ENCODE peak calls at places on chromosomes 12 and 14, in ten cellular contexts. One of them, this sample, is unnamed.

GRCh38 chr14:80536456-80536855 is 325.2 kb upstream of the DIO2 start:
- DNase-seq in lower leg skin: no peak
- DNase-seq in fibroblast of mammary gland: peak
- DNase-seq in mucosa of descending colon: no peak
- DNase-seq in AG09309: no peak
- DNase-seq in left ventricle myocardium inferior: no peak
- DNase-seq in hepatocyte: no peak
- DNase-seq in transverse colon: no peak
- DNase-seq in uterus: no peak
- DNase-seq in cardiac muscle cell: no peak
- DNase-seq in this sample: no peak

GRCh38 chr12:1668833-1669543 is 21.9 kb upstream of the ADIPOR2 start:
- DNase-seq in hepatocyte: no peak
- DNase-seq in transverse colon: no peak
- DNase-seq in mucosa of descending colon: peak
- DNase-seq in fibroblast of mammary gland: no peak
- DNase-seq in AG09309: no peak
- DNase-seq in uterus: no peak
- DNase-seq in cardiac muscle cell: no peak
- DNase-seq in lower leg skin: peak
- DNase-seq in left ventricle myocardium inferior: peak
- DNase-seq in this sample: no peak

GRCh38 chr12:88856201-88856600 is 275.9 kb upstream of the KITLG start:
- DNase-seq in transverse colon: no peak
- DNase-seq in uterus: no peak
- DNase-seq in mucosa of descending colon: no peak
- DNase-seq in hepatocyte: no peak
- DNase-seq in cardiac muscle cell: no peak
- DNase-seq in left ventricle myocardium inferior: no peak
- DNase-seq in lower leg skin: no peak
- DNase-seq in AG09309: no peak
- DNase-seq in fibroblast of mammary gland: no peak
- DNase-seq in this sample: no peak

GRCh38 chr12:106022568-106023012 is 116.2 kb downstream of the NUAK1 start:
- DNase-seq in transverse colon: no peak
- DNase-seq in hepatocyte: peak
- DNase-seq in lower leg skin: no peak
- DNase-seq in fibroblast of mammary gland: no peak
- DNase-seq in cardiac muscle cell: no peak
- DNase-seq in mucosa of descending colon: no peak
- DNase-seq in left ventricle myocardium inferior: no peak
- DNase-seq in AG09309: no peak
- DNase-seq in uterus: no peak
- DNase-seq in this sample: no peak

GRCh38 chr14:68020493-68020892 is 200.9 kb downstream of the RAD51B start:
- DNase-seq in AG09309: no peak
- DNase-seq in left ventricle myocardium inferior: no peak
- DNase-seq in lower leg skin: no peak
- DNase-seq in mucosa of descending colon: no peak
- DNase-seq in fibroblast of mammary gland: no peak
- DNase-seq in uterus: no peak
- DNase-seq in hepatocyte: no peak
- DNase-seq in transverse colon: no peak
- DNase-seq in cardiac muscle cell: no peak
- DNase-seq in this sample: no peak

GRCh38 chr12:122948605-122949004 is 17.7 kb downstream of the ABCB9 start:
- DNase-seq in transverse colon: no peak
- DNase-seq in uterus: no peak
- DNase-seq in mucosa of descending colon: no peak
- DNase-seq in left ventricle myocardium inferior: no peak
- DNase-seq in AG09309: no peak
- DNase-seq in fibroblast of mammary gland: no peak
- DNase-seq in lower leg skin: no peak
- DNase-seq in hepatocyte: no peak
- DNase-seq in cardiac muscle cell: no peak
- DNase-seq in this sample: no peak

GRCh38 chr12:1562813-1563412 is 31.5 kb downstream of the FBXL14 start:
- DNase-seq in hepatocyte: no peak
- DNase-seq in AG09309: no peak
- DNase-seq in left ventricle myocardium inferior: no peak
- DNase-seq in uterus: no peak
- DNase-seq in cardiac muscle cell: no peak
- DNase-seq in fibroblast of mammary gland: no peak
- DNase-seq in transverse colon: no peak
- DNase-seq in mucosa of descending colon: no peak
- DNase-seq in lower leg skin: peak
- DNase-seq in this sample: no peak

GRCh38 chr12:2185751-2186341 is 133.1 kb downstream of the CACNA1C start:
- DNase-seq in lower leg skin: no peak
- DNase-seq in left ventricle myocardium inferior: no peak
- DNase-seq in mucosa of descending colon: no peak
- DNase-seq in fibroblast of mammary gland: peak
- DNase-seq in AG09309: peak
- DNase-seq in cardiac muscle cell: no peak
- DNase-seq in uterus: no peak
- DNase-seq in hepatocyte: no peak
- DNase-seq in transverse colon: no peak
- DNase-seq in this sample: no peak

GRCh38 chr12:2640709-2641108 is 154.1 kb upstream of the FKBP4 start:
- DNase-seq in fibroblast of mammary gland: peak
- DNase-seq in transverse colon: peak
- DNase-seq in left ventricle myocardium inferior: peak
- DNase-seq in AG09309: peak
- DNase-seq in uterus: peak
- DNase-seq in hepatocyte: peak
- DNase-seq in cardiac muscle cell: no peak
- DNase-seq in mucosa of descending colon: no peak
- DNase-seq in lower leg skin: peak
- DNase-seq in this sample: peak

GRCh38 chr12:109951136-109951535 is 45.0 kb downstream of the GIT2 start:
- DNase-seq in mucosa of descending colon: no peak
- DNase-seq in lower leg skin: no peak
- DNase-seq in cardiac muscle cell: no peak
- DNase-seq in uterus: no peak
- DNase-seq in hepatocyte: no peak
- DNase-seq in fibroblast of mammary gland: peak
- DNase-seq in transverse colon: no peak
- DNase-seq in left ventricle myocardium inferior: no peak
- DNase-seq in AG09309: peak
- DNase-seq in this sample: no peak

GRCh38 chr14:34684578-34684977 is 29.8 kb downstream of the CFL2 start:
- DNase-seq in fibroblast of mammary gland: peak
- DNase-seq in transverse colon: no peak
- DNase-seq in lower leg skin: no peak
- DNase-seq in hepatocyte: no peak
- DNase-seq in uterus: no peak
- DNase-seq in mucosa of descending colon: no peak
- DNase-seq in left ventricle myocardium inferior: no peak
- DNase-seq in cardiac muscle cell: no peak
- DNase-seq in AG09309: no peak
- DNase-seq in this sample: no peak

GRCh38 chr12:128727461-128727860 is 96.3 kb downstream of the SLC15A4 start:
- DNase-seq in cardiac muscle cell: no peak
- DNase-seq in transverse colon: no peak
- DNase-seq in mucosa of descending colon: no peak
- DNase-seq in uterus: no peak
- DNase-seq in AG09309: no peak
- DNase-seq in lower leg skin: peak
- DNase-seq in hepatocyte: no peak
- DNase-seq in fibroblast of mammary gland: no peak
- DNase-seq in left ventricle myocardium inferior: no peak
- DNase-seq in this sample: no peak

GRCh38 chr12:52658196-52658595 is 6.2 kb upstream of the KRT2 start:
- DNase-seq in fibroblast of mammary gland: no peak
- DNase-seq in hepatocyte: no peak
- DNase-seq in uterus: no peak
- DNase-seq in cardiac muscle cell: no peak
- DNase-seq in transverse colon: no peak
- DNase-seq in left ventricle myocardium inferior: no peak
- DNase-seq in lower leg skin: no peak
- DNase-seq in mucosa of descending colon: no peak
- DNase-seq in AG09309: no peak
- DNase-seq in this sample: no peak

GRCh38 chr12:71155228-71155627 is 2.6 kb downstream of the TSPAN8 start:
- DNase-seq in lower leg skin: no peak
- DNase-seq in transverse colon: no peak
- DNase-seq in AG09309: no peak
- DNase-seq in cardiac muscle cell: no peak
- DNase-seq in uterus: no peak
- DNase-seq in hepatocyte: no peak
- DNase-seq in mucosa of descending colon: no peak
- DNase-seq in fibroblast of mammary gland: no peak
- DNase-seq in left ventricle myocardium inferior: no peak
- DNase-seq in this sample: no peak

DNA sequence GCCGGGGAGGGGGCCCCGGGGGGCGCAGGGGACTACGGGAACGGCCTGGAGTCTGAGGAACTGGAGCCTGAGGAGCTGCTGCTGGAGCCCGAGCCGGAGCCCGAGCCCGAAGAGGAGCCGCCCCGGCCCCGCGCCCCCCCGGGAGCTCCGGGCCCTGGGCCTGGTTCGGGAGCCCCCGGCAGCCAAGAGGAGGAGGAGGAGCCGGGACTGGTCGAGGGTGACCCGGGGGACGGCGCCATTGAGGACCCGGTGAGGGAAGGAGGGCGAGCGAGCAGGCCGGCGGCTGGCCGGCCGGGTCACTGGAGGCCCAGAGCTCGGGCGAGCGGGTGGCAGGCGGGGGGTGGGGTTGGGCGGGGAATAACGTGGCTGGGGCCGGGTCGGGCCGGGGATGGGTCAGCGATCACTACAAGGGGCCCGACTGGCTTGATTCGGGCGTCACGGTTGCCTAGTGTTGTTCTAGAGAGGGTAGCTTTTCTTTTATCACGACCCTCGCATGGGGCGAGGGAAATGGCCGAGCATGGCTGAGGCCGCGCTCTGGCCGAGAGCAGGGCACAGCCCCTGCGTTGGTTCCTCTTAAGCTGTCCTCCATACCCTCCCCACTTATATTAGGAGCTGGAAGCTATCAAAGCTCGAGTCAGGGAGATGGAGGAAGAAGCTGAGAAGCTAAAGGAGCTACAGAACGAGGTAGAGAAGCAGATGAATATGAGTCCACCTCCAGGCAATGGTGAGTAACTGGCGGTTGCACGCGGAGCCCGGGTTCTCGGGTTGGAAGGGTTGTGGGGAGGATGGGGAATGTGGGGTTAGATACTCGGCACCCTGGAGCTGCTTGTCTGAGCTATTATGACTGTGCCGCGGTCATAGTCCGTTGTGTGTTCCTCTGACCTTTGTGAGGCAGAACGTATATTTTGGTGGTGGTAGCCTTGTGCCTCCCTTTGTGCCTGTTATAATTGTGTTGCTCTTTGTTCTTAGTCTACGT is 603 bp downstream of the PABPN1 start:
- DNase-seq in left ventricle myocardium inferior: peak
- DNase-seq in mucosa of descending colon: peak
- DNase-seq in hepatocyte: peak
- DNase-seq in AG09309: no peak
- DNase-seq in cardiac muscle cell: peak
- DNase-seq in uterus: peak
- DNase-seq in lower leg skin: peak
- DNase-seq in fibroblast of mammary gland: peak
- DNase-seq in transverse colon: peak
- DNase-seq in this sample: peak
- TF ChIP-seq CTCF in left ventricle myocardium inferior: no peak
- TF ChIP-seq CTCF in mucosa of descending colon: no peak
- TF ChIP-seq CTCF in hepatocyte: peak
- TF ChIP-seq CTCF in AG09309: no peak
- TF ChIP-seq CTCF in cardiac muscle cell: no peak
- TF ChIP-seq CTCF in uterus: no peak
- TF ChIP-seq CTCF in lower leg skin: no peak
- TF ChIP-seq CTCF in fibroblast of mammary gland: no peak
- TF ChIP-seq CTCF in transverse colon: no peak
- TF ChIP-seq CTCF in this sample: no peak

GRCh38 chr12:75305412-75306332 is 24.5 kb downstream of the CAPS2 start:
- DNase-seq in cardiac muscle cell: no peak
- DNase-seq in lower leg skin: no peak
- DNase-seq in mucosa of descending colon: no peak
- DNase-seq in hepatocyte: no peak
- DNase-seq in uterus: no peak
- DNase-seq in AG09309: no peak
- DNase-seq in fibroblast of mammary gland: no peak
- DNase-seq in transverse colon: no peak
- DNase-seq in left ventricle myocardium inferior: no peak
- DNase-seq in this sample: no peak

GRCh38 chr12:75311369-75311768 is 18.8 kb downstream of the CAPS2 start:
- DNase-seq in uterus: no peak
- DNase-seq in cardiac muscle cell: no peak
- DNase-seq in fibroblast of mammary gland: no peak
- DNase-seq in left ventricle myocardium inferior: no peak
- DNase-seq in lower leg skin: no peak
- DNase-seq in mucosa of descending colon: no peak
- DNase-seq in hepatocyte: no peak
- DNase-seq in transverse colon: no peak
- DNase-seq in AG09309: no peak
- DNase-seq in this sample: no peak

GRCh38 chr12:75308279-75308678 is 21.8 kb downstream of the CAPS2 start:
- DNase-seq in mucosa of descending colon: no peak
- DNase-seq in left ventricle myocardium inferior: no peak
- DNase-seq in hepatocyte: no peak
- DNase-seq in cardiac muscle cell: no peak
- DNase-seq in lower leg skin: no peak
- DNase-seq in transverse colon: no peak
- DNase-seq in AG09309: no peak
- DNase-seq in uterus: no peak
- DNase-seq in fibroblast of mammary gland: peak
- DNase-seq in this sample: no peak
- TF ChIP-seq CTCF in mucosa of descending colon: no peak
- TF ChIP-seq CTCF in left ventricle myocardium inferior: no peak
- TF ChIP-seq CTCF in hepatocyte: no peak
- TF ChIP-seq CTCF in cardiac muscle cell: no peak
- TF ChIP-seq CTCF in lower leg skin: no peak
- TF ChIP-seq CTCF in transverse colon: no peak
- TF ChIP-seq CTCF in AG09309: no peak
- TF ChIP-seq CTCF in uterus: no peak
- TF ChIP-seq CTCF in fibroblast of mammary gland: no peak
- TF ChIP-seq CTCF in this sample: no peak

GRCh38 chr12:95582230-95583058 is 31.2 kb upstream of the USP44 start:
- DNase-seq in left ventricle myocardium inferior: no peak
- DNase-seq in hepatocyte: peak
- DNase-seq in cardiac muscle cell: peak
- DNase-seq in mucosa of descending colon: no peak
- DNase-seq in AG09309: no peak
- DNase-seq in lower leg skin: no peak
- DNase-seq in uterus: no peak
- DNase-seq in fibroblast of mammary gland: peak
- DNase-seq in transverse colon: no peak
- DNase-seq in this sample: no peak
- TF ChIP-seq CTCF in left ventricle myocardium inferior: peak
- TF ChIP-seq CTCF in hepatocyte: peak
- TF ChIP-seq CTCF in cardiac muscle cell: peak
- TF ChIP-seq CTCF in mucosa of descending colon: no peak
- TF ChIP-seq CTCF in AG09309: peak
- TF ChIP-seq CTCF in lower leg skin: no peak
- TF ChIP-seq CTCF in uterus: peak
- TF ChIP-seq CTCF in fibroblast of mammary gland: peak
- TF ChIP-seq CTCF in transverse colon: peak
- TF ChIP-seq CTCF in this sample: peak

DNA sequence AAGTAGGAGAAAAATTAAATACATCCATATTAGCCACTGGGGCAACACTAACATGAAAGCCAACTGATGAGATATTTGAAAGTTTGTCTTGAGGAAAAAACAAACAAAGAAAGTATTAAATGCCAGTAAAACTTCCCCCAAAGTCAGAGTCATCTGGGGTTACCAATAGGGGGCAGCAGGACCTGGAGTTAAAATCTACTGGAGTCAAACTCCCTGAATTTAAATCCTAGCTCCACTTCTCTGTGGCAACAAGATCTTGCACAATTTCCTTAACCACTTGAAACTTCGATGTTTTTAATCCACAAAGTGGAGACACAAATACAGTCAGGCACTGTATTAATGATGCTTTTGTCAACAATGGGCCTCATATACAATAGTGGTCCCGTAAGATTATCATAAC is 14.4 kb downstream of the PLEKHG7 start:
- DNase-seq in uterus: no peak
- DNase-seq in fibroblast of mammary gland: peak
- DNase-seq in AG09309: peak
- DNase-seq in transverse colon: no peak
- DNase-seq in left ventricle myocardium inferior: no peak
- DNase-seq in hepatocyte: no peak
- DNase-seq in cardiac muscle cell: no peak
- DNase-seq in lower leg skin: no peak
- DNase-seq in mucosa of descending colon: no peak
- DNase-seq in this sample: no peak
- TF ChIP-seq CTCF in uterus: no peak
- TF ChIP-seq CTCF in fibroblast of mammary gland: peak
- TF ChIP-seq CTCF in AG09309: peak
- TF ChIP-seq CTCF in transverse colon: peak
- TF ChIP-seq CTCF in left ventricle myocardium inferior: peak
- TF ChIP-seq CTCF in hepatocyte: peak
- TF ChIP-seq CTCF in cardiac muscle cell: peak
- TF ChIP-seq CTCF in lower leg skin: no peak
- TF ChIP-seq CTCF in mucosa of descending colon: no peak
- TF ChIP-seq CTCF in this sample: no peak